ENCODE peak calls at places on chromosome 17, in seven cellular contexts. N is ovary, D is thyroid gland, K is A549, P is stomach, E is IMR-90, Z is Peyer's patch. Y is an unnamed sample.

GRCh38 chr17:30334421-30334820 is 564 bp upstream of the TMIGD1 start:
- DNase-seq in N (no peak), D (no peak), K (no peak), P (no peak), E (no peak), Z (no peak), Y (no peak)

GRCh38 chr17:8480011-8480976 is 44.6 kb downstream of the NDEL1 start:
- DNase-seq in N (peak; percentile 54), D (no peak), K (no peak), P (no peak), E (no peak), Z (no peak), Y (peak; percentile 37)

GRCh38 chr17:77958716-77959215 is 263 bp downstream of the TNRC6C start:
- DNase-seq in N (no peak), D (no peak), K (peak; percentile 33), P (no peak), E (no peak), Z (no peak), Y (peak; percentile 21)

GRCh38 chr17:62704381-62704971 is 77.0 kb downstream of the MRC2 start:
- DNase-seq in N (peak; percentile 48), D (peak; percentile 34), K (peak; percentile 38), P (peak; percentile 34), E (peak; percentile 35), Z (no peak), Y (no peak)

GRCh38 chr17:42675984-42676423 is 790 bp downstream of the PLEKHH3 start:
- DNase-seq in N (peak; percentile 72), D (peak; percentile 74), K (peak; percentile 58), P (peak; percentile 82), E (peak; percentile 45), Z (peak; percentile 70), Y (peak; percentile 62)

GRCh38 chr17:38704645-38705522 is at the start of gene MLLT6:
- DNase-seq in N (peak; percentile 85), D (peak; percentile 84), K (peak; percentile 81), P (peak; percentile 82), E (peak; percentile 71), Z (peak; percentile 86), Y (peak; percentile 87)

GRCh38 chr17:82118178-82118814 is 20.3 kb upstream of the FASN start:
- DNase-seq in N (no peak), D (no peak), K (no peak), P (no peak), E (no peak), Z (no peak), Y (no peak)

GRCh38 chr17:83179378-83179777 is 100.0 kb downstream of the METRNL start:
- DNase-seq in N (peak; percentile 19), D (peak; percentile 71), K (no peak), P (no peak), E (no peak), Z (no peak), Y (no peak)

GRCh38 chr17:31096106-31096436 is 1.3 kb downstream of the NF1 start:
- DNase-seq in N (no peak), D (no peak), K (no peak), P (no peak), E (no peak), Z (no peak), Y (no peak)

GRCh38 chr17:29933379-29933778 is 3.4 kb upstream of the SSH2 start:
- DNase-seq in N (no peak), D (no peak), K (no peak), P (no peak), E (peak; percentile 43), Z (no peak), Y (no peak)

GRCh38 chr17:79939755-79940154 is 95.9 kb downstream of the TBC1D16 start:
- DNase-seq in N (peak; percentile 9), D (no peak), K (no peak), P (no peak), E (no peak), Z (no peak), Y (no peak)

GRCh38 chr17:81434079-81434478 is 38.8 kb downstream of the BAHCC1 start:
- DNase-seq in N (no peak), D (peak; percentile 80), K (no peak), P (peak; percentile 70), E (no peak), Z (no peak), Y (no peak)

GRCh38 chr17:74212262-74212912 is 984 bp upstream of the TTYH2 start:
- DNase-seq in N (no peak), D (no peak), K (no peak), P (no peak), E (no peak), Z (no peak), Y (no peak)

GRCh38 chr17:76585649-76586593 is at the start of gene ST6GALNAC2:
- DNase-seq in N (peak; percentile 47), D (peak; percentile 94), K (peak; percentile 70), P (peak; percentile 84), E (no peak), Z (peak; percentile 77), Y (peak; percentile 75)
- TF ChIP-seq POLR2A in N (no peak), D (peak; percentile 3), K (no peak), P (no peak), E (no peak), Z (no peak), Y (no peak)

GRCh38 chr17:68101992-68102758 is 66.6 kb downstream of the KPNA2 start:
- DNase-seq in N (peak; percentile 45), D (peak; percentile 49), K (no peak), P (peak; percentile 34), E (no peak), Z (peak; percentile 67), Y (peak; percentile 31)
- H3K27ac ChIP-seq in N (peak overlapping the region; percentile 90), D (peak overlapping the region; percentile 92), K (peak overlapping the region; percentile 81), P (peak overlapping the region; percentile 95), E (peak overlapping the region; percentile 46), Z (peak overlapping the region; percentile 90), Y (peak overlapping the region; percentile 89)

GRCh38 chr17:1732241-1733046 is 7.9 kb downstream of the WDR81 start:
- DNase-seq in N (no peak), D (no peak), K (no peak), P (no peak), E (no peak), Z (no peak), Y (no peak)
- TF ChIP-seq POLR2A in N (no peak), D (no peak), K (no peak), P (no peak), E (no peak), Z (no peak), Y (no peak)

DNA sequence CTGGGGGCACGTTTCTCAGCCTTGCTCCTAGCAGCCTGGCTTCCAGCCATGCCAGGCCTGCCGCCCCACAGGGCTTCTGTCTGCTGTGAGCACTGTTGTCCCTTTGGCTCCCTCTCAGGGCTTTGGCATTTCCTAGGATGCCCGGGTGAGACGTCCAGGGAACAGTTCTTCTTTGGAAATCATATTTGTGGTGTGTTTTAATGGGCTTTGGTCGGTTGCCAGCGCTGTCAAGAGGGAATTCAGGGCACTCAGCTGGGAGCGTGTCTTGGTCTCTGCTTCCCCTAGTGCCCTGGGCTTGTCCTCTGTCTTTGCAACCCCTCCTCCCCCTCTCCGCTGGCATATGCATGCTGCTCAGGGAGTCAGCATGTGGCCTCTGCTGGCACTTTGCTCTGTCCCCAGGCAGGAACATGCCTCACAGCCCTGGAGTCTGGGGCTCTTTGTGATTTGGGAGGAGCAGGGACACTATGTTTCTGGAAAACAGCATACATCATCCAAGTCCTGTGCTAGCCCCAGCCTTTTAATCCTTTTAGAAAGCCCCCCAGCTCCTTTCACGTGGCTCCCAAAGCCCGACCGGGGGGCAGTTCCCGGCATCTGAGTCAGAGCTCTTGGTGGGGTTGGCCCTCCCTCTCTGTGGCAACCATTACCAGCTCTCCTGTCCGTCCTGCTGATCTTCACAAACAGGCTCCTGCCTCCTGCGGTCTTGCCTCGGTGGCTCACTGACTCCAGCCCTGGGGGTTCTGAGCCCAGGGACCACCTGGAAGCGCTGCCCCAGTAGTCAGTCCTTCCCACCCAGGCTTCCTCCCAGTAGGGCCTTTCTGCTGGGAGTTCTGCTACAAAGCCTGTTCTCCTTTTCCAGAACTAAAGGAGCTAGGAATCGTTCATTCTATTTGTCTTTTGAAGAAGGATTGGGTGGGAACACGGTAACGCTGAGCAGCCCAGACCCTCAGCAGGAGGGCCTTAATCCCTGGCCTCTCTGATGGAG is 26.7 kb downstream of the SAP30BP start:
- DNase-seq in N (no peak), D (peak; percentile 93), K (peak; percentile 65), P (no peak), E (peak; percentile 56), Z (peak; percentile 49), Y (no peak)
- H3K27ac ChIP-seq in N (no peak overlapping the region), D (peak overlapping the region; percentile 34), K (peak overlapping the region; percentile 93), P (peak overlapping the region; percentile 88), E (no peak overlapping the region), Z (no peak overlapping the region), Y (no peak overlapping the region)

GRCh38 chr17:2380225-2380922 is 20.5 kb downstream of the MNT start:
- DNase-seq in N (no peak), D (no peak), K (no peak), P (no peak), E (no peak), Z (no peak), Y (no peak)
- TF ChIP-seq POLR2A in N (no peak), D (no peak), K (no peak), P (no peak), E (no peak), Z (no peak), Y (no peak)

DNA sequence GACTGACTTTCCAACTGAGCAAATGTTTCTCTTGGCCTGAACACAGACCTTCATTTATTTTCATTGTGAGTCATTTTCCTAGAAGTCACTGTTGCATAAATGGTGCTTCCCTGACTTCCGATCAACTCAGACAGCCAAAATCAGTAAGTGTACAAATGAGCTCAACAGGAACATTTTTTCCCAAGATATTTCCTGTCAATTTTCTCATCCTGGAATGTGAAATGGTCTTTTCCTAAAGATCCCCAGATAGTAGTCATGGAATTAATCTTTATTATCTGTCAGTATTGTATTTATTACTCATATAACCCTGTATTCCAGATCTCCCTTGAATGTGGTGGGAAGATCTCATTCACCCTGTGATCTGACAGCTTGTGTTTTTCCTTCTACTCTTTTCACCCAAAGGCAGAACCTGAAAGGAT is 360.3 kb upstream of the KIF2B start:
- DNase-seq in N (no peak), D (no peak), K (no peak), P (no peak), E (no peak), Z (no peak), Y (no peak)
- H3K27ac ChIP-seq in N (no peak overlapping the region), D (no peak overlapping the region), K (no peak overlapping the region), P (no peak overlapping the region), E (no peak overlapping the region), Z (no peak overlapping the region), Y (no peak overlapping the region)

GRCh38 chr17:64230551-64231408 is 32.3 kb downstream of the TEX2 start:
- DNase-seq in N (no peak), D (peak; percentile 55), K (no peak), P (no peak), E (peak; percentile 97), Z (no peak), Y (no peak)
- TF ChIP-seq POLR2A in N (no peak), D (no peak), K (no peak), P (no peak), E (no peak), Z (no peak), Y (no peak)

DNA sequence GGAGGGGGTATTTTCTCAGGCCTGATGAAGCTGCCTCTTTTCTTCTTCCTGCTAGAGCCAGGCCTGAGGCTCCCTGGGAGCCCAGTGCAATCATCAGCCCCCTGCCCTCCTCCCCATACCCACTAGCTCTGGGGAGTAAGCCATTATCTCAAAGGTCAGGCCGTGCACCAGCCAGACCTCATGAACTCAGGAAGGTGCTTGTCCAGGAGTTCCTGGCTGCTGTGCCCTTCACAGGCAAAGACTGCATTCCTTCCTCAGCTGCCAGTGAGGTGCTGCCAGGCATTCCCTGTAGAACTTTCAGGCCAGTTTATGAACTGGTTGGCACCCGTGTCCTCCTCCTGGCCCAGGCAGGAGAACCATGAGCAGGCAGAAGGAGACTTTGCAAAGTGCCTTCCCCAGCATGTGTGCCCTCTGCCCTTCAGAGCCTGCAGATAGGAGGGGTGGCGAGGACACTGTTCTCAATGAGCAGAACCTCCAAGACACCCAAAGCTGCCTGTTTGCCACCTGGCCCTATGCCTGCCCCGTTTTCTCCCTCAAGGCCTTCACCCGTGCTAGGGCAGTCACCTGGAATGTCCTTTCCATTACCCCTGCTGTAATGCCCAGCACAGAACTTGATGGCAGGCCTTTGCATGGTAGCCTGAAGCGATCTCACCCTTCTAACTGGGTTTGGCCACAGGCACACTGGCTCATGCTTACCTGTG is 7.7 kb downstream of the TBX2 start:
- DNase-seq in N (no peak), D (no peak), K (no peak), P (no peak), E (peak; percentile 31), Z (peak; percentile 40), Y (no peak)
- H3K27ac ChIP-seq in N (no peak overlapping the region), D (peak overlapping the region; percentile 79), K (no peak overlapping the region), P (peak overlapping the region; percentile 85), E (peak overlapping the region; percentile 100), Z (no peak overlapping the region), Y (peak overlapping the region; percentile 8)

Y was measured in adrenal gland.